ENCODE peak calls at places on chromosomes 12 and 14, in five cellular contexts. D is prostate gland, V is neural crest cell, A is progenitor cell of endocrine pancreas, Q is heart left ventricle. M is an unnamed sample.
A peak's percentile ranks its signal among the peaks of the same experiment; 100 is the strongest.

GRCh38 chr14:40842816-40843215 is 763.9 kb upstream of the LRFN5 start:
- DNase-seq in D (no peak), V (no peak), A (no peak), Q (no peak), M (no peak)

GRCh38 chr14:67477926-67478915 is 10.3 kb downstream of the TMEM229B start:
- DNase-seq in D (no peak), V (no peak), A (no peak), Q (no peak), M (no peak)

GRCh38 chr12:124452576-124453391 is 114.6 kb downstream of the NCOR2 start:
- DNase-seq in D (no peak), V (no peak), A (no peak), Q (no peak), M (no peak)

GRCh38 chr14:68384335-68384734 is 408.5 kb downstream of the ZFP36L1 start:
- DNase-seq in D (no peak), V (no peak), A (no peak), Q (peak; percentile 64), M (no peak)

GRCh38 chr14:56666716-56667115 is 87.1 kb downstream of the TMEM260 start:
- DNase-seq in D (no peak), V (no peak), A (no peak), Q (no peak), M (no peak)

GRCh38 chr12:67039995-67040860 is 228.9 kb upstream of the CAND1 start:
- DNase-seq in D (peak; percentile 24), V (no peak), A (no peak), Q (no peak), M (no peak)

GRCh38 chr12:7319934-7320333 is 16.1 kb downstream of the ACSM4 start:
- DNase-seq in D (no peak), V (no peak), A (no peak), Q (no peak), M (no peak)

GRCh38 chr12:107560906-107561285 is 124.7 kb upstream of the PWP1 start:
- DNase-seq in D (peak; percentile 49), V (no peak), A (no peak), Q (no peak), M (no peak)

GRCh38 chr14:102696332-102696731 is 80.9 kb upstream of the TRAF3 start:
- DNase-seq in D (no peak), V (no peak), A (no peak), Q (no peak), M (no peak)

GRCh38 chr14:104460920-104461651 is 118.5 kb upstream of the C14orf180 start:
- DNase-seq in D (no peak), V (no peak), A (no peak), Q (no peak), M (peak; percentile 7)

GRCh38 chr12:119615518-119616475 is 22.2 kb downstream of the TMEM233 start:
- DNase-seq in D (no peak), V (no peak), A (no peak), Q (no peak), M (no peak)

GRCh38 chr14:64817631-64818030 is 62.1 kb downstream of the SPTB start:
- DNase-seq in D (no peak), V (no peak), A (no peak), Q (no peak), M (no peak)

GRCh38 chr14:49732896-49733295 is 35.1 kb upstream of the KLHDC2 start:
- DNase-seq in D (no peak), V (no peak), A (no peak), Q (no peak), M (no peak)

GRCh38 chr14:102909462-102909861 is 13.0 kb upstream of the AMN start:
- DNase-seq in D (no peak), V (no peak), A (no peak), Q (no peak), M (no peak)

GRCh38 chr12:70604662-70605061 is 32.6 kb downstream of the PTPRB start:
- DNase-seq in D (no peak), V (no peak), A (no peak), Q (no peak), M (no peak)

GRCh38 chr12:27143676-27144075 is 61.3 kb upstream of the C12orf71 start:
- DNase-seq in D (no peak), V (no peak), A (no peak), Q (no peak), M (no peak)

GRCh38 chr14:60220917-60221316 is 28.1 kb upstream of the PPM1A start:
- DNase-seq in D (no peak), V (no peak), A (no peak), Q (no peak), M (no peak)

GRCh38 chr14:104685216-104685997 is 4.0 kb upstream of the INF2 start:
- DNase-seq in D (no peak), V (no peak), A (no peak), Q (peak; percentile 5), M (no peak)

GRCh38 chr12:52139579-52140062 is 52.2 kb downstream of the KRT80 start:
- DNase-seq in D (no peak), V (no peak), A (peak; percentile 48), Q (no peak), M (peak; percentile 18)

GRCh38 chr14:77139540-77140342 is 1.9 kb downstream of the ZDHHC22 start:
- DNase-seq in D (no peak), V (peak; percentile 64), A (peak; percentile 57), Q (no peak), M (peak; percentile 43)

GRCh38 chr14:61379639-61380184 is 58.3 kb downstream of the PRKCH start:
- DNase-seq in D (no peak), V (no peak), A (no peak), Q (no peak), M (no peak)

GRCh38 chr14:53055003-53055402 is 98.1 kb downstream of the DDHD1 start:
- DNase-seq in D (no peak), V (no peak), A (no peak), Q (no peak), M (no peak)

GRCh38 chr12:25557830-25558436 is 4.8 kb upstream of the LMNTD1 start:
- DNase-seq in D (peak; percentile 35), V (peak; percentile 17), A (no peak), Q (no peak), M (no peak)

GRCh38 chr12:112950701-112951100 is 12.4 kb downstream of the OAS3 start:
- DNase-seq in D (no peak), V (no peak), A (no peak), Q (no peak), M (no peak)

GRCh38 chr14:92635031-92635430 is 113.4 kb downstream of the LGMN start:
- DNase-seq in D (no peak), V (no peak), A (no peak), Q (no peak), M (no peak)

GRCh38 chr12:4763549-4763948 is 43.3 kb downstream of the GALNT8 start:
- DNase-seq in D (no peak), V (peak; percentile 8), A (no peak), Q (no peak), M (no peak)

GRCh38 chr12:26434299-26434915 is 239.0 kb downstream of the SSPN start:
- DNase-seq in D (no peak), V (no peak), A (no peak), Q (no peak), M (no peak)

GRCh38 chr12:38157274-38157932 is 159.2 kb upstream of the ALG10B start:
- DNase-seq in D (no peak), V (no peak), A (no peak), Q (no peak), M (no peak)

GRCh38 chr12:570949-571794 is 92.1 kb downstream of the NINJ2 start:
- DNase-seq in D (peak; percentile 81), V (no peak), A (no peak), Q (peak; percentile 81), M (no peak)

GRCh38 chr12:9651265-9651729 is 18.2 kb upstream of the CLEC2D start:
- DNase-seq in D (no peak), V (no peak), A (no peak), Q (peak; percentile 21), M (peak; percentile 62)

GRCh38 chr12:1540690-1541089 is 53.7 kb downstream of the FBXL14 start:
- DNase-seq in D (peak; percentile 60), V (no peak), A (no peak), Q (no peak), M (no peak)

GRCh38 chr14:38752750-38753149 is 350.3 kb downstream of the SEC23A start:
- DNase-seq in D (no peak), V (no peak), A (no peak), Q (no peak), M (no peak)

GRCh38 chr12:19959353-19959752 is 409.0 kb upstream of the PDE3A start:
- DNase-seq in D (no peak), V (no peak), A (no peak), Q (no peak), M (no peak)

M was measured in activated T-helper 2 cell treated with anti-CD3 and anti-CD28 coated beads, Interferon-gamma antibody, Interleukin-2, Interleukin-4, amounts not matched to agents 10 μg/mL and 5 μg/mL and 100 μg/mL, durations not matched to agents 14 hours and 24 hours and 36 hours.